ENCODE peak calls at places on chromosomes 3 and 15, in six cellular contexts. I is colonic mucosa, Y is body of pancreas, Q is Caco-2, V is HepG2, H is transverse colon. T is an unnamed sample.

GRCh38 chr3:157460253-157460652 is 23.6 kb downstream of the PTX3 start:
- DNase-seq in H (no peak), V (no peak), Q (no peak), Y (no peak), I (no peak), T (no peak)

GRCh38 chr3:170078620-170079281 is 41.0 kb downstream of the GPR160 start:
- DNase-seq in V (peak; percentile 83), H (no peak), I (no peak), Q (peak; percentile 59), Y (no peak), T (no peak)

GRCh38 chr3:76010252-76010651 is 224.9 kb upstream of the ZNF717 start:
- DNase-seq in Q (no peak), H (no peak), Y (no peak), V (no peak), I (no peak), T (peak; percentile 41)

GRCh38 chr3:86830566-86830965 is 160.4 kb downstream of the VGLL3 start:
- DNase-seq in I (no peak), Y (no peak), H (no peak), Q (no peak), V (no peak), T (peak; percentile 76)

GRCh38 chr15:57290826-57291225 is 85.5 kb upstream of the CGNL1 start:
- DNase-seq in I (no peak), Q (no peak), Y (no peak), H (no peak), V (no peak), T (no peak)

GRCh38 chr3:56899851-56900250 is 98.1 kb upstream of the ARHGEF3 start:
- DNase-seq in Q (no peak), V (no peak), H (no peak), I (no peak), Y (no peak), T (no peak)

GRCh38 chr3:69890094-69890493 is 109.4 kb upstream of the SAMMSON start:
- DNase-seq in Q (no peak), Y (no peak), V (no peak), I (no peak), H (no peak), T (no peak)

GRCh38 chr3:195204360-195205166 is 66.4 kb downstream of the XXYLT1 start:
- DNase-seq in H (no peak), V (no peak), I (no peak), Q (no peak), Y (no peak), T (no peak)

GRCh38 chr3:187215460-187215859 is 18.2 kb downstream of the RTP1 start:
- DNase-seq in H (no peak), Y (no peak), I (no peak), Q (no peak), V (no peak), T (no peak)

GRCh38 chr15:88982304-88982945 is 69.2 kb upstream of the MFGE8 start:
- DNase-seq in H (peak; percentile 16), V (no peak), Y (peak; percentile 53), I (no peak), Q (peak; percentile 49), T (peak; percentile 93)

GRCh38 chr15:63509056-63509696 is 4.8 kb downstream of the USP3 start:
- DNase-seq in I (no peak), H (no peak), Q (no peak), Y (no peak), V (no peak), T (no peak)

GRCh38 chr3:146334151-146334550 is 83.2 kb upstream of the PLSCR4 start:
- DNase-seq in Y (peak; percentile 24), V (no peak), H (no peak), I (peak; percentile 23), Q (no peak), T (peak; percentile 37)

GRCh38 chr3:9352917-9353823 is 9.7 kb upstream of the THUMPD3 start:
- DNase-seq in Y (peak; percentile 69), I (peak; percentile 79), V (peak; percentile 88), Q (peak; percentile 73), H (peak; percentile 78), T (peak; percentile 91)

GRCh38 chr15:63968700-63969099 is 77.6 kb downstream of the DAPK2 start:
- DNase-seq in Q (no peak), Y (no peak), I (peak; percentile 70), V (no peak), H (peak; percentile 67), T (no peak)

GRCh38 chr3:32238816-32239637 is 547 bp downstream of the CMTM8 start:
- DNase-seq in Y (peak; percentile 65), I (peak; percentile 47), V (no peak), H (peak; percentile 31), Q (no peak), T (peak; percentile 90)

GRCh38 chr3:129576514-129577345 is 29.7 kb downstream of the PLXND1 start:
- DNase-seq in H (peak; percentile 75), Y (peak; percentile 79), V (peak; percentile 33), Q (no peak), I (peak; percentile 65), T (peak; percentile 84)

GRCh38 chr3:175404026-175404425 is 544.9 kb downstream of the NAALADL2 start:
- DNase-seq in V (no peak), I (no peak), H (no peak), Y (no peak), Q (no peak), T (no peak)

GRCh38 chr15:49235446-49236207 is 65.6 kb downstream of the GALK2 start:
- DNase-seq in Y (peak; percentile 32), V (peak; percentile 37), Q (no peak), H (peak; percentile 44), I (peak; percentile 51), T (peak; percentile 87)

GRCh38 chr15:49064884-49065283 is 18.6 kb upstream of the SECISBP2L start:
- DNase-seq in V (no peak), Y (no peak), H (no peak), Q (no peak), I (no peak), T (no peak)

GRCh38 chr3:189985938-189986337 is 134.8 kb downstream of the P3H2 start:
- DNase-seq in I (no peak), H (no peak), Y (no peak), V (no peak), Q (no peak), T (peak; percentile 46)

GRCh38 chr15:48414015-48414414 is 82.8 kb downstream of the DUT start:
- DNase-seq in Q (no peak), H (no peak), V (no peak), I (no peak), Y (no peak), T (peak; percentile 63)

GRCh38 chr15:99439524-99439835 is 126.3 kb upstream of the MEF2A start:
- DNase-seq in Q (no peak), Y (no peak), V (no peak), I (peak; percentile 15), H (no peak), T (peak; percentile 67)

GRCh38 chr15:63870043-63870394 is 36.3 kb upstream of the HERC1 start:
- DNase-seq in Y (no peak), H (no peak), I (no peak), V (no peak), Q (no peak), T (no peak)

GRCh38 chr3:14177580-14178246 is 688 bp downstream of the XPC start:
- DNase-seq in I (no peak), V (peak; percentile 15), Q (no peak), Y (no peak), H (no peak), T (no peak)

GRCh38 chr3:126389112-126389791 is 5.5 kb upstream of the CFAP100 start:
- DNase-seq in V (peak; percentile 93), Q (peak; percentile 93), H (peak; percentile 92), Y (peak; percentile 97), I (peak; percentile 87), T (peak; percentile 98)

GRCh38 chr3:143526016-143526540 is 322.2 kb downstream of the SLC9A9 start:
- DNase-seq in Q (no peak), I (no peak), H (no peak), V (no peak), Y (no peak), T (no peak)

GRCh38 chr3:69282191-69282590 is 103.7 kb downstream of the FRMD4B start:
- DNase-seq in Y (no peak), I (no peak), Q (no peak), H (no peak), V (no peak), T (no peak)

GRCh38 chr3:122146466-122146865 is 37.0 kb upstream of the CASR start:
- DNase-seq in H (no peak), V (no peak), Q (no peak), Y (peak; percentile 35), I (no peak), T (peak; percentile 32)

GRCh38 chr15:40098489-40099261 is 10.0 kb downstream of the BMF start:
- DNase-seq in I (peak; percentile 80), H (peak; percentile 80), Q (peak; percentile 94), V (peak; percentile 97), Y (peak; percentile 92), T (peak; percentile 99)

GRCh38 chr3:183027276-183027675 is 46.9 kb upstream of the DCUN1D1 start:
- DNase-seq in H (no peak), Q (no peak), Y (no peak), V (no peak), I (no peak), T (no peak)
- H3K4me1 ChIP-seq in H (no peaks in the 10 kb centered on the region), Q (peaks cover 9% of the 10 kb centered on the region), Y (peaks cover 13% of the 10 kb centered on the region), V (peaks cover 12% of the 10 kb centered on the region), I (no peaks in the 10 kb centered on the region), T (peaks cover 5% of the 10 kb centered on the region)

GRCh38 chr15:24948495-24948894 is 6.3 kb upstream of the SNRPN start:
- DNase-seq in H (no peak), V (no peak), Y (no peak), I (no peak), Q (no peak), T (no peak)
- H3K4me1 ChIP-seq in H (no peaks in the 10 kb centered on the region), V (peaks cover 35% of the 10 kb centered on the region), Y (no peaks in the 10 kb centered on the region), I (no peaks in the 10 kb centered on the region), Q (no peaks in the 10 kb centered on the region), T (no peaks in the 10 kb centered on the region)

GRCh38 chr15:74614744-74615312 is 808 bp upstream of the CLK3 start:
- DNase-seq in I (peak; percentile 88), Q (peak; percentile 62), Y (peak; percentile 76), V (no peak), H (peak; percentile 90), T (peak; percentile 99)
- H3K4me1 ChIP-seq in I (peaks cover 20% of the 10 kb centered on the region), Q (peaks cover 9% of the 10 kb centered on the region), Y (peaks cover 50% of the 10 kb centered on the region), V (peaks cover 39% of the 10 kb centered on the region), H (peaks cover 35% of the 10 kb centered on the region), T (peaks cover 21% of the 10 kb centered on the region)

DNA sequence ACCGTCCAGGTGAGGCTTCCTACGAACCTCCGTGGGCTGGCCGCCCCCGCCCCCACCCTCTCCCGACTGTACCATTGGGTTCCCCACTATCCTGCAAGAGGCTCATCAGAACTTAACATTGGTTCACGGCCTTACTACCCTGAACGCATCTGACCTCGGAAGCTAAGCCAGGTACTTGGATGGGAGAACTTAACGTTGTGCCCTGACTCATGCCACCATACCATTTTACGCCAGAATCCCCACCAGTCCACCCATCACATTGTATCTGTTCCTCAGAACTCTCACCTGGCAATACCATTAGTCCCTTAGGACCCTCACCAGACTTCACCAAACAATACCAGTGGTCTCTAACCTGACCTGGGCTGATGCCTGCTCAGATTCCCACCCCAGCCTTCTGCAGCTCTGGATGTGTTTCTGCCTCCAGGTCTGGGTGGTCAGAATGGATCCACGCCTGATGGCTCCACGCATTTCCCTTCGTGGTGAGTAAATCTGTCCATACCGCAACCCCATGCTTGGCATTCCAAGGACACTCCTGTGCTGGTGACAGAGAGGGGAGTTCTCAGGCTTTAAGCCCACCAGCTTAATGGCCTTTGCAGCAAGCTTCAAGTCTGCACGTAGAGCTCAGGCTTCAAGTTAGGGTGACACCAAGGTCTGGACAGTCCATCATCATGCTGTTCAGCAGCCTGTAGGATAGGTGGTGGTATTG is 562 bp downstream of the TCTA start:
- DNase-seq in Q (no peak), V (no peak), Y (no peak), H (no peak), I (no peak), T (peak; percentile 76)
- H3K4me1 ChIP-seq in Q (peaks cover 28% of the 10 kb centered on the region), V (peaks cover 42% of the 10 kb centered on the region), Y (peaks cover 51% of the 10 kb centered on the region), H (peaks cover 39% of the 10 kb centered on the region), I (peaks cover 13% of the 10 kb centered on the region), T (peaks cover 28% of the 10 kb centered on the region)

GRCh38 chr3:149188494-149188893 is 33.1 kb downstream of the CP start:
- DNase-seq in I (no peak), V (no peak), H (no peak), Q (no peak), Y (no peak), T (peak; percentile 47)
- H3K4me1 ChIP-seq in I (no peaks in the 10 kb centered on the region), V (no peaks in the 10 kb centered on the region), H (no peaks in the 10 kb centered on the region), Q (peaks cover 21% of the 10 kb centered on the region), Y (no peaks in the 10 kb centered on the region), T (no peaks in the 10 kb centered on the region)